ENCODE peak calls at places on chromosomes 7 and 10, in six cellular contexts. One of them, this sample, is unnamed.

GRCh38 chr10:24223953-24224352 is 15.0 kb downstream of the KIAA1217 start:
- DNase-seq in H1: no peak
- DNase-seq in K562: no peak
- DNase-seq in GM12892: no peak
- DNase-seq in HepG2: no peak
- DNase-seq in GM12878: no peak
- DNase-seq in this sample: no peak

GRCh38 chr7:76294344-76295024 is 8.0 kb upstream of the HSPB1 start:
- DNase-seq in K562: peak
- DNase-seq in GM12878: no peak
- DNase-seq in H1: peak
- DNase-seq in GM12892: no peak
- DNase-seq in HepG2: peak
- DNase-seq in this sample: no peak

GRCh38 chr7:148262721-148263229 is 327.8 kb upstream of the C7orf33 start:
- DNase-seq in HepG2: peak
- DNase-seq in GM12892: peak
- DNase-seq in K562: peak
- DNase-seq in GM12878: no peak
- DNase-seq in H1: peak
- DNase-seq in this sample: peak

GRCh38 chr7:112052507-112052906 is 153.7 kb downstream of the DOCK4 start:
- DNase-seq in GM12878: no peak
- DNase-seq in H1: no peak
- DNase-seq in GM12892: no peak
- DNase-seq in K562: no peak
- DNase-seq in HepG2: no peak
- DNase-seq in this sample: no peak

GRCh38 chr7:2247141-2247985 is 5.3 kb downstream of the NUDT1 start:
- DNase-seq in K562: peak
- DNase-seq in H1: peak
- DNase-seq in GM12878: no peak
- DNase-seq in GM12892: no peak
- DNase-seq in HepG2: no peak
- DNase-seq in this sample: peak

GRCh38 chr7:50939026-50939425 is 156.3 kb upstream of the GRB10 start:
- DNase-seq in K562: no peak
- DNase-seq in GM12892: no peak
- DNase-seq in HepG2: no peak
- DNase-seq in H1: no peak
- DNase-seq in GM12878: no peak
- DNase-seq in this sample: no peak

GRCh38 chr7:1965579-1966294 is 267.0 kb downstream of the MAD1L1 start:
- DNase-seq in GM12892: no peak
- DNase-seq in K562: no peak
- DNase-seq in HepG2: no peak
- DNase-seq in GM12878: no peak
- DNase-seq in H1: no peak
- DNase-seq in this sample: no peak

GRCh38 chr10:6089334-6090219 is 743 bp downstream of the RBM17 start:
- DNase-seq in H1: peak
- DNase-seq in K562: no peak
- DNase-seq in GM12892: no peak
- DNase-seq in GM12878: no peak
- DNase-seq in HepG2: peak
- DNase-seq in this sample: no peak

GRCh38 chr7:135855836-135856235 is 107.2 kb upstream of the FAM180A start:
- DNase-seq in HepG2: no peak
- DNase-seq in GM12892: no peak
- DNase-seq in GM12878: no peak
- DNase-seq in K562: no peak
- DNase-seq in H1: no peak
- DNase-seq in this sample: no peak

GRCh38 chr10:110756886-110757285 is 112.8 kb downstream of the RBM20 start:
- DNase-seq in K562: no peak
- DNase-seq in HepG2: no peak
- DNase-seq in GM12878: no peak
- DNase-seq in H1: no peak
- DNase-seq in GM12892: no peak
- DNase-seq in this sample: no peak

GRCh38 chr7:131522325-131522920 is 34.0 kb downstream of the PODXL start:
- DNase-seq in H1: no peak
- DNase-seq in GM12892: no peak
- DNase-seq in K562: no peak
- DNase-seq in GM12878: no peak
- DNase-seq in HepG2: no peak
- DNase-seq in this sample: no peak

GRCh38 chr7:30896041-30896440 is 15.6 kb upstream of the AQP1 start:
- DNase-seq in GM12892: no peak
- DNase-seq in GM12878: no peak
- DNase-seq in HepG2: no peak
- DNase-seq in K562: peak
- DNase-seq in H1: no peak
- DNase-seq in this sample: no peak

GRCh38 chr10:108582387-108582786 is 1340.9 kb downstream of the XPNPEP1 start:
- DNase-seq in H1: no peak
- DNase-seq in GM12892: no peak
- DNase-seq in HepG2: no peak
- DNase-seq in GM12878: no peak
- DNase-seq in K562: no peak
- DNase-seq in this sample: no peak

GRCh38 chr7:107960306-107960705 is 42.7 kb downstream of the LAMB1 start:
- DNase-seq in GM12878: no peak
- DNase-seq in H1: no peak
- DNase-seq in K562: no peak
- DNase-seq in GM12892: no peak
- DNase-seq in HepG2: no peak
- DNase-seq in this sample: no peak

GRCh38 chr7:83849135-83849534 is 200.2 kb upstream of the SEMA3E start:
- DNase-seq in K562: no peak
- DNase-seq in GM12878: no peak
- DNase-seq in H1: no peak
- DNase-seq in GM12892: no peak
- DNase-seq in HepG2: no peak
- DNase-seq in this sample: no peak

GRCh38 chr10:15548331-15548730 is 171.4 kb downstream of the ITGA8 start:
- DNase-seq in K562: no peak
- DNase-seq in HepG2: no peak
- DNase-seq in H1: no peak
- DNase-seq in GM12892: no peak
- DNase-seq in GM12878: no peak
- DNase-seq in this sample: no peak

GRCh38 chr7:25180592-25180923 is 47.7 kb downstream of the NPVF start:
- DNase-seq in GM12892: peak
- DNase-seq in K562: no peak
- DNase-seq in GM12878: no peak
- DNase-seq in H1: no peak
- DNase-seq in HepG2: no peak
- DNase-seq in this sample: no peak

GRCh38 chr10:86344714-86345161 is 21.9 kb downstream of the GRID1 start:
- DNase-seq in H1: no peak
- DNase-seq in K562: no peak
- DNase-seq in HepG2: no peak
- DNase-seq in GM12878: no peak
- DNase-seq in GM12892: no peak
- DNase-seq in this sample: no peak

GRCh38 chr10:118564652-118565051 is 30.8 kb downstream of the PRLHR start:
- DNase-seq in GM12878: no peak
- DNase-seq in K562: no peak
- DNase-seq in HepG2: no peak
- DNase-seq in GM12892: no peak
- DNase-seq in H1: peak
- DNase-seq in this sample: no peak

GRCh38 chr7:147775564-147775963 is 815.0 kb upstream of the C7orf33 start:
- DNase-seq in GM12892: no peak
- DNase-seq in H1: no peak
- DNase-seq in GM12878: no peak
- DNase-seq in K562: no peak
- DNase-seq in HepG2: no peak
- DNase-seq in this sample: no peak

GRCh38 chr10:14259696-14260595 is 70.8 kb downstream of the FRMD4A start:
- DNase-seq in H1: no peak
- DNase-seq in GM12878: no peak
- DNase-seq in HepG2: peak
- DNase-seq in K562: no peak
- DNase-seq in GM12892: no peak
- DNase-seq in this sample: no peak
- TF ChIP-seq POLR2AphosphoS5 in H1: no peak
- TF ChIP-seq POLR2AphosphoS5 in GM12878: no peak
- TF ChIP-seq POLR2AphosphoS5 in HepG2: no peak
- TF ChIP-seq POLR2AphosphoS5 in K562: no peak
- TF ChIP-seq POLR2AphosphoS5 in GM12892: no peak
- TF ChIP-seq POLR2AphosphoS5 in this sample: no peak

DNA sequence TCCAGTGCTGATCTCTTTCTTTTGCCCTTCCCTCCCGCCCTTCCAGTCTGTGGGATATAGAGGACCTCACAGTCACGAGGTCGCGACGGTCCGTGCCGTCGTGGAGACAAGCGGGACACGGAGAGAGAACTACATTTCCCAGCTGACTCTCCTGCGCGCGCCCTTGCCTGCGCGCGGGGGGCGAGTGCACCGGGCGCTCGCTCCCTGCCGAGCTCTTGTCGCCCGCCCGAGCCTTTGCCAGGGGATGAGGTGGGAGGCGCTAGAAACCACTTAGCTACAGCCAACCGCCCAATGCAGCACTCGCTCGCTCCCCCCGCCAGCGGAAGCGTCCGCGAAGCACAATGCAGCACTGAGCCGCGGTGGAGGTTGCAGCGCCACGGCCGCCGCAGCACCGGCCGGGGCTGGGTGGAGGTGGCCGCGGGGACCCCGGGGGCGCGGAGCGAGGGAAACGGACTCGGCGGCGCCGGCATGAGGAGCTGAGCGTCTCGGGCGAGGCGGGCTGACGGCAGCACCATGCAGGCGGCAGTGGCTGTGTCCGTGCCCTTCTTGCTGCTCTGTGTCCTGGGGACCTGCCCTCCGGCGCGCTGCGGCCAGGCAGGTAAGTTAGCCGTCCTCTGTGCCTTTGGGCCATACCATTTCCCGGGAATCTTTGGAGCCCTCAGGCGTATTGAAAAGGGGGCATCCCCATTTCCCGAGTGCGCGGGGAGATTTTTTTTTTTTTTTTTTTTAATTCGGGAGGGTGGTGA is at the start of gene ADAM22:
- DNase-seq in GM12892: peak
- DNase-seq in K562: no peak
- DNase-seq in HepG2: peak
- DNase-seq in GM12878: peak
- DNase-seq in H1: peak
- DNase-seq in this sample: peak
- TF ChIP-seq POLR2A in GM12892: peak
- TF ChIP-seq POLR2A in K562: no peak
- TF ChIP-seq POLR2A in HepG2: peak
- TF ChIP-seq POLR2A in GM12878: peak
- TF ChIP-seq POLR2A in H1: peak
- TF ChIP-seq POLR2A in this sample: peak

DNA sequence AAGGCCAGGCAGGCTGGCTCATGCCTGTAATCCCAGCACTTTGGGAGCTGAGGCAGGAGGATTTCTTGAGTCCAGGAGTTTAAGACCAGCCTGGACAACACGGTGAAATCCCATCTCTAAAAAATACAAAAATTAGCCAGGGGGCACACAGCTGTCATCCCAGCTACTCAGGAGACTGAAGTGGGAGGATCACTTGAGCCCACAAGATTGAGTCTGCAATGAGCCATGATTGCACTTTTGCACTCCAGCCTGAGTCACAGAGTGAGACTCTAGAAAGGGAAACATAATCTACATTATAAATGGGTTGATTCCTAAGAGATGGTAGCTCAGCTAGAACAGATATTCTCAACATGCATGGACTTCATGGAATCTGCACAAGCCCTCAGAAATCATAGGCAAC is 6.3 kb upstream of the LIPF start:
- DNase-seq in GM12878: no peak
- DNase-seq in GM12892: no peak
- DNase-seq in HepG2: no peak
- DNase-seq in H1: no peak
- DNase-seq in K562: no peak
- DNase-seq in this sample: no peak
- TF ChIP-seq TAF1 in GM12878: no peak
- TF ChIP-seq TAF1 in GM12892: no peak
- TF ChIP-seq TAF1 in HepG2: no peak
- TF ChIP-seq TAF1 in H1: no peak
- TF ChIP-seq TAF1 in K562: no peak
- TF ChIP-seq TAF1 in this sample: no peak

GRCh38 chr7:4665661-4666060 is 16.4 kb upstream of the FOXK1 start:
- DNase-seq in K562: no peak
- DNase-seq in GM12892: no peak
- DNase-seq in HepG2: no peak
- DNase-seq in H1: no peak
- DNase-seq in GM12878: no peak
- DNase-seq in this sample: no peak
- TF ChIP-seq POLR2AphosphoS5 in K562: no peak
- TF ChIP-seq POLR2AphosphoS5 in GM12892: no peak
- TF ChIP-seq POLR2AphosphoS5 in HepG2: no peak
- TF ChIP-seq POLR2AphosphoS5 in H1: no peak
- TF ChIP-seq POLR2AphosphoS5 in GM12878: no peak
- TF ChIP-seq POLR2AphosphoS5 in this sample: no peak

This sample was measured in GM12891.